ENCODE peak calls at places on chromosome 4, in five cellular contexts. One of them, this sample, is unnamed.

GRCh38 chr4:8127051-8127798 is 31.4 kb downstream of the ABLIM2 start:
- DNase-seq in fibroblast of the aortic adventitia: no peak
- DNase-seq in cardiac fibroblast: no peak
- DNase-seq in coronary artery: no peak
- DNase-seq in esophagus squamous epithelium: no peak
- DNase-seq in this sample: no peak

GRCh38 chr4:99149620-99150019 is 5.5 kb upstream of the ADH4 start:
- DNase-seq in cardiac fibroblast: no peak
- DNase-seq in coronary artery: no peak
- DNase-seq in esophagus squamous epithelium: no peak
- DNase-seq in fibroblast of the aortic adventitia: peak
- DNase-seq in this sample: no peak

GRCh38 chr4:35506161-35506560 is 738.2 kb downstream of the ARAP2 start:
- DNase-seq in esophagus squamous epithelium: no peak
- DNase-seq in cardiac fibroblast: no peak
- DNase-seq in coronary artery: no peak
- DNase-seq in fibroblast of the aortic adventitia: no peak
- DNase-seq in this sample: no peak

GRCh38 chr4:169013396-169013795 is 3.3 kb upstream of the CBR4 start:
- DNase-seq in esophagus squamous epithelium: no peak
- DNase-seq in coronary artery: no peak
- DNase-seq in fibroblast of the aortic adventitia: no peak
- DNase-seq in cardiac fibroblast: no peak
- DNase-seq in this sample: no peak

GRCh38 chr4:38728651-38729141 is 54.1 kb downstream of the TLR10 start:
- DNase-seq in esophagus squamous epithelium: no peak
- DNase-seq in cardiac fibroblast: no peak
- DNase-seq in fibroblast of the aortic adventitia: no peak
- DNase-seq in coronary artery: no peak
- DNase-seq in this sample: peak

GRCh38 chr4:113020966-113021365 is 28.5 kb upstream of the ANK2 start:
- DNase-seq in fibroblast of the aortic adventitia: peak
- DNase-seq in esophagus squamous epithelium: no peak
- DNase-seq in cardiac fibroblast: peak
- DNase-seq in coronary artery: no peak
- DNase-seq in this sample: no peak

GRCh38 chr4:97911236-97911906 is 231.9 kb downstream of the STPG2 start:
- DNase-seq in coronary artery: no peak
- DNase-seq in fibroblast of the aortic adventitia: no peak
- DNase-seq in esophagus squamous epithelium: no peak
- DNase-seq in cardiac fibroblast: no peak
- DNase-seq in this sample: no peak

GRCh38 chr4:98603683-98604573 is 54.5 kb downstream of the TSPAN5 start:
- DNase-seq in fibroblast of the aortic adventitia: no peak
- DNase-seq in esophagus squamous epithelium: no peak
- DNase-seq in cardiac fibroblast: peak
- DNase-seq in coronary artery: no peak
- DNase-seq in this sample: no peak

GRCh38 chr4:159606835-159607234 is 504.0 kb downstream of the RAPGEF2 start:
- DNase-seq in fibroblast of the aortic adventitia: no peak
- DNase-seq in esophagus squamous epithelium: no peak
- DNase-seq in coronary artery: no peak
- DNase-seq in cardiac fibroblast: no peak
- DNase-seq in this sample: no peak

GRCh38 chr4:14184265-14184664 is 556.7 kb upstream of the BOD1L1 start:
- DNase-seq in fibroblast of the aortic adventitia: peak
- DNase-seq in cardiac fibroblast: peak
- DNase-seq in coronary artery: no peak
- DNase-seq in esophagus squamous epithelium: no peak
- DNase-seq in this sample: no peak

GRCh38 chr4:127783026-127783769 is 1.1 kb downstream of the HSPA4L start:
- DNase-seq in esophagus squamous epithelium: peak
- DNase-seq in coronary artery: peak
- DNase-seq in fibroblast of the aortic adventitia: peak
- DNase-seq in cardiac fibroblast: peak
- DNase-seq in this sample: peak

GRCh38 chr4:184802203-184803015 is 23.4 kb downstream of the ACSL1 start:
- DNase-seq in cardiac fibroblast: no peak
- DNase-seq in fibroblast of the aortic adventitia: peak
- DNase-seq in esophagus squamous epithelium: no peak
- DNase-seq in coronary artery: no peak
- DNase-seq in this sample: no peak

GRCh38 chr4:57426779-57427395 is 316.7 kb upstream of the IGFBP7 start:
- DNase-seq in cardiac fibroblast: peak
- DNase-seq in coronary artery: no peak
- DNase-seq in fibroblast of the aortic adventitia: peak
- DNase-seq in esophagus squamous epithelium: no peak
- DNase-seq in this sample: peak

GRCh38 chr4:57425610-57426009 is 315.4 kb upstream of the IGFBP7 start:
- DNase-seq in esophagus squamous epithelium: no peak
- DNase-seq in cardiac fibroblast: peak
- DNase-seq in coronary artery: no peak
- DNase-seq in fibroblast of the aortic adventitia: peak
- DNase-seq in this sample: peak

GRCh38 chr4:57435300-57435699 is 325.1 kb upstream of the IGFBP7 start:
- DNase-seq in coronary artery: no peak
- DNase-seq in cardiac fibroblast: no peak
- DNase-seq in esophagus squamous epithelium: no peak
- DNase-seq in fibroblast of the aortic adventitia: no peak
- DNase-seq in this sample: no peak

DNA sequence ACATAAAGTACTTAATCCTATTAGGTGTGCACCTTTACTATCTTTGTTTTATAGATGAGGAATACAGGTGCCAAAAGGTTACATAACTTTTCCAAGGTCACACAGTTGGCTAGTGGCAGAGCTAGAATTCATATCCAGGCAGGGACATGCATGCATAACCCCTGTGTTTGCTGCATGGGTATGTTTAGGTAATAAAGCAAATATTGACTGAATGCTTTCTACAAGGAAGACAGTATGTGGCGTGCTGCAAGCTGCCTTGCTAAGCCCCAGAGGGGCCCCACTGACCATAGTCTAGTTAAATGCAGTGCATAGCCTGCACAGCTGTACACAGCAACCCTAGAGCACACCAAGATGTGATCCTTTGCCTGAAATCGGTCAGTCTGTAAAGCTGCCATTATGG is 320.5 kb upstream of the IGFBP7 start:
- DNase-seq in fibroblast of the aortic adventitia: no peak
- DNase-seq in esophagus squamous epithelium: no peak
- DNase-seq in cardiac fibroblast: no peak
- DNase-seq in coronary artery: no peak
- DNase-seq in this sample: no peak
- H3K4me3 ChIP-seq in fibroblast of the aortic adventitia: no peak
- H3K4me3 ChIP-seq in esophagus squamous epithelium: no peak
- H3K4me3 ChIP-seq in cardiac fibroblast: no peak
- H3K4me3 ChIP-seq in coronary artery: no peak
- H3K4me3 ChIP-seq in this sample: no peak

GRCh38 chr4:179867300-179867878 is 2375.8 kb upstream of the TENM3 start:
- DNase-seq in fibroblast of the aortic adventitia: no peak
- DNase-seq in esophagus squamous epithelium: no peak
- DNase-seq in cardiac fibroblast: peak
- DNase-seq in coronary artery: no peak
- DNase-seq in this sample: peak
- TF ChIP-seq CTCF in fibroblast of the aortic adventitia: no peak
- TF ChIP-seq CTCF in esophagus squamous epithelium: no peak
- TF ChIP-seq CTCF in cardiac fibroblast: peak
- TF ChIP-seq CTCF in coronary artery: peak
- TF ChIP-seq CTCF in this sample: peak

GRCh38 chr4:110643096-110643495 is 20.2 kb upstream of the PITX2 start:
- DNase-seq in fibroblast of the aortic adventitia: no peak
- DNase-seq in coronary artery: no peak
- DNase-seq in cardiac fibroblast: no peak
- DNase-seq in esophagus squamous epithelium: no peak
- DNase-seq in this sample: no peak
- H3K4me3 ChIP-seq in fibroblast of the aortic adventitia: no peak
- H3K4me3 ChIP-seq in coronary artery: no peak
- H3K4me3 ChIP-seq in cardiac fibroblast: no peak
- H3K4me3 ChIP-seq in esophagus squamous epithelium: no peak
- H3K4me3 ChIP-seq in this sample: no peak

DNA sequence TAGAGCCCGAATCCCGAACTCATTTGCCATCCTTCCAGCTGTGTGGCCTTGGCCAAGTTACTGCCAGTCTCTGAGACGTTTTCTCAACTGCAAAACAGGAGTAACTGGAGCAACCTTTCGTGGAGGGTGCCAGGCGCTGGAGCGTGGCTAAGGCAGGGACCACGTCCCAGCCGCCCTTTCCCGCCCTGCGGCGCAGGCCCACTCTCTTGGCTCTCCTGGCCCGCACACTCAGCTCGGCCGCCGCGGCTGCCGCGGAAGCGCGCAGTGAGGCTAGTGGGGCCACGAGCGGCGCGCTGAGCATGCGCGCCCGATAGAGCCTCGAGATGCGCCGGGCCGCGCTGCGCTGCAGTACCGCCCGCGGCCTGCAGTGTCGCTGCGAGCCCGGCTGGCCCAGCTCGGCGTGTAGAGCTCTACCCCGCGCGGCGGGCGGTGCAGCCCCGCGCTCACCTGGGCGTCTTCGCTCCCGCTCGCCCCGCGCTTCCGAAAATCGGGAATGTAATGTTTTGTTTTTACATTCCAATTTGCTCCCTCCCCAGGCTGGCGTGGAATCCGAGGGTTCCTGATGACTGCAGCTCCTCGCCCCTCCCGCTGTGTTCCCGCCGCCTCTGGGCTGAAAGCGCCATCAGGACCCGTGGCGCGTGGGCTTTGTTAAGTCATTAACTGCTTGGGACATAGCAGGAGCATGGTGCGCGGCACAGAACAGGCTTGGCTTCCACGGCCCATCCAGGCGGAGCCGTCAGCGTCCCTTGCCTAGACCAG is 4.0 kb upstream of the ZNF518B start:
- DNase-seq in esophagus squamous epithelium: no peak
- DNase-seq in coronary artery: no peak
- DNase-seq in cardiac fibroblast: peak
- DNase-seq in fibroblast of the aortic adventitia: peak
- DNase-seq in this sample: peak
- TF ChIP-seq CTCF in esophagus squamous epithelium: peak
- TF ChIP-seq CTCF in coronary artery: peak
- TF ChIP-seq CTCF in cardiac fibroblast: peak
- TF ChIP-seq CTCF in fibroblast of the aortic adventitia: peak
- TF ChIP-seq CTCF in this sample: peak

GRCh38 chr4:83113429-83113786 is 1.1 kb downstream of the PLAC8 start:
- DNase-seq in coronary artery: no peak
- DNase-seq in esophagus squamous epithelium: no peak
- DNase-seq in cardiac fibroblast: no peak
- DNase-seq in fibroblast of the aortic adventitia: no peak
- DNase-seq in this sample: no peak

GRCh38 chr4:83110970-83111369 is 3.6 kb downstream of the PLAC8 start:
- DNase-seq in coronary artery: no peak
- DNase-seq in cardiac fibroblast: no peak
- DNase-seq in fibroblast of the aortic adventitia: no peak
- DNase-seq in esophagus squamous epithelium: no peak
- DNase-seq in this sample: no peak

GRCh38 chr4:83112239-83112638 is 2.3 kb downstream of the PLAC8 start:
- DNase-seq in esophagus squamous epithelium: no peak
- DNase-seq in cardiac fibroblast: no peak
- DNase-seq in coronary artery: no peak
- DNase-seq in fibroblast of the aortic adventitia: no peak
- DNase-seq in this sample: no peak

GRCh38 chr4:83114576-83114975 is at the start of gene PLAC8:
- DNase-seq in coronary artery: no peak
- DNase-seq in cardiac fibroblast: no peak
- DNase-seq in fibroblast of the aortic adventitia: no peak
- DNase-seq in esophagus squamous epithelium: no peak
- DNase-seq in this sample: peak

DNA sequence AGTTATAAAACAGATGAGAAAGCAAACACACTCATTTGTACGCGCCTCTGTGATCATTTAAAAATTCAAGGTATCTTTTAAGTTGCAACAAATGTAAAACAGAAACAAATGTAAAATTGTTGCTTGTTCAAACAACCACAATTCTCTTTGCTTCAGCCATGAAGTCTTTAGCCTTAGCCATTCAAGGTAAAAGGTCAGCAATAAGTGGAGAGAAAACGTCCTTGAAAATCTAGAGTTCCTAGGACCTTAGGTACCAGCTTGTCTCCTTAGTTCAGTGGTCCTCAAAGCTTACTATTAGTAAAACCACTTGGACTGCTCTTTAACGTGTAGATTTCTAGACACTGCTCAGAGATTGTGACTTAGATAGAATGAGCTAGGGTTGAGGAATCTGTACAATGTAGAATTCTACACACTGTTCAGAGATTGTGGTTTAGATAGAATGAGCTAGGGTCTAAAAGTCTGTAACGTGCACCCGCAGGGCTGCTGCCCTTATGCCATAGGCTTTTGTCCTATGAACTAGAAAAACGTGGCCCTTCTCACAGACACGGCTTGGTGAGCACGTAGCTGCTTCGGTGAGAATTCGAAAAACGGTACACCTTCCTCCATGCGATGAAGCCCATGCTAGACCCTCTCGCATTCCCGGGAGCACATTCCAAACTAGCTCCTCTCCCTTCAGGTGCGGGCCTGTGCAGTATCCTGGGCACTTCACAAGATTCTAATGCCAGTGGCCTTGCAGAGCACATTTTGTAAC is 1.7 kb downstream of the PLAC8 start:
- DNase-seq in esophagus squamous epithelium: no peak
- DNase-seq in coronary artery: no peak
- DNase-seq in fibroblast of the aortic adventitia: no peak
- DNase-seq in cardiac fibroblast: no peak
- DNase-seq in this sample: no peak
- H3K4me3 ChIP-seq in esophagus squamous epithelium: peak
- H3K4me3 ChIP-seq in coronary artery: no peak
- H3K4me3 ChIP-seq in fibroblast of the aortic adventitia: no peak
- H3K4me3 ChIP-seq in cardiac fibroblast: no peak
- H3K4me3 ChIP-seq in this sample: no peak

DNA sequence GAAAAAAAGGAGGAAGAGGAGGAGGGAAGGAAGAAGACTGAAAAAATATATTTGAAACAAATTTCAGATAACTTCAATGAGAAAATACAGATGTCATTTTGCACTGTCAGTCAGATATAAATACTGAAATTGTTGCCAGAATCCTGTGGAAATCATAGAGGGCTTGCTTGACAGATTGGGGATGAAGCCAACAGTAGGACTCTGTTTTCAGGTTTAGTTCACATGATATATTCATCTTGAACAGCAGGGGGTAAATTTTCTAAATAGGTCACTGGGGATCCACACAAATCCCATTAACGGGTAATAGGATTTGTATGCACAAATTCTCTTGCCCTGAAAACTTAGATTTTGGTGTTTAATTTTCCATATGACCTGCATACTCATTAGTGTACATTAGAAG is 103.3 kb upstream of the PCDH18 start:
- DNase-seq in cardiac fibroblast: peak
- DNase-seq in esophagus squamous epithelium: no peak
- DNase-seq in fibroblast of the aortic adventitia: peak
- DNase-seq in coronary artery: no peak
- DNase-seq in this sample: no peak
- TF ChIP-seq CTCF in cardiac fibroblast: no peak
- TF ChIP-seq CTCF in esophagus squamous epithelium: no peak
- TF ChIP-seq CTCF in fibroblast of the aortic adventitia: no peak
- TF ChIP-seq CTCF in coronary artery: no peak
- TF ChIP-seq CTCF in this sample: no peak

DNA sequence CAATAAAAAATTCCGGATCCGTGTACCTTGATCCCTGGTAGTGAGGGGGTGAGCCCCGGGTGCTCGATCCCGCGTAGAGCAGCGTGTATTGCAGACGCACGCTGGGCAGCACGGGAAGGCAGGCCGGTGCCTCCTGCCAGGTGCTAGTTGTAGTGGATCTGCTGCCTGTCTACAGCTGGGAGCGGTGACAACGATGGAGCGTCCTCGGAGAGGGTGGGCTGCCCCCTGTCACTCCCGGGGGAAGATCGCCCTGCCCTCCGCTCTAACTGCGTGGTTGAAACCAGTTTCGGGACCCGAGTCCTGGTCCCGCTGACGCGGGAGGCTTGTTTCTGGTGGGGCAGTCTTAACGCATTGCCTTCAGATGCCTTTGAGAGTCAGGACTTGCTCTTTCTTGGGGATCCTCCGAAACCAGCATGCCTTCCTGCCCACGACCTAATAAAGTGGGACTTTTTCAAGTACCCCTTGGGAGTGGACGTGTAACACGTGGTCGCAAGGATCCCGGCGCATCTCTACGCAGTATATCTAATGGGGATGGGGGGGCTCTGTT is 2.7 kb upstream of the NKX6-1 start:
- DNase-seq in cardiac fibroblast: no peak
- DNase-seq in esophagus squamous epithelium: no peak
- DNase-seq in fibroblast of the aortic adventitia: no peak
- DNase-seq in coronary artery: no peak
- DNase-seq in this sample: no peak
- H3K4me3 ChIP-seq in cardiac fibroblast: no peak
- H3K4me3 ChIP-seq in esophagus squamous epithelium: peak
- H3K4me3 ChIP-seq in fibroblast of the aortic adventitia: no peak
- H3K4me3 ChIP-seq in coronary artery: no peak
- H3K4me3 ChIP-seq in this sample: no peak